ENCODE peak calls at places on chromosomes 7 and 10, in ten cellular contexts. B, W, S, O, L, G, C, Z, H and Y are unnamed samples.

GRCh38 chr7:106155027-106155426 is 42.9 kb upstream of the SYPL1 start:
- DNase-seq in H (no peak), O (no peak), B (no peak), W (no peak), G (no peak), C (no peak), S (no peak), L (no peak), Z (no peak), Y (no peak)

GRCh38 chr10:104183682-104184081 is 48.5 kb downstream of the CFAP43 start:
- DNase-seq in H (no peak), C (no peak), O (no peak), G (no peak), B (no peak), L (no peak), W (no peak), Z (no peak), S (no peak), Y (no peak)

GRCh38 chr10:104935656-104936055 is 294.6 kb downstream of the SORCS3 start:
- DNase-seq in S (no peak), W (no peak), C (no peak), B (peak; percentile 0), Z (no peak), G (no peak), O (no peak), H (no peak), L (no peak), Y (no peak)

GRCh38 chr7:68425377-68425776 is 1172.9 kb upstream of the AUTS2 start:
- DNase-seq in Z (no peak), G (peak; percentile 6), O (no peak), C (no peak), B (no peak), W (no peak), H (no peak), L (no peak), S (no peak), Y (no peak)

GRCh38 chr10:73965890-73966768 is 31.8 kb upstream of the VCL start:
- DNase-seq in C (peak; percentile 99), O (peak; percentile 94), L (peak; percentile 67), Z (peak; percentile 25), S (no peak), W (peak; percentile 90), G (peak; percentile 99), B (no peak), H (peak; percentile 99), Y (peak; percentile 100)

GRCh38 chr10:50788951-50789904 is 49.5 kb downstream of the ASAH2B start:
- DNase-seq in W (peak; percentile 56), Z (no peak), O (peak; percentile 18), H (peak; percentile 42), B (no peak), L (no peak), S (peak; percentile 8), C (peak; percentile 2), G (peak; percentile 74), Y (peak; percentile 37)

GRCh38 chr7:55019691-55020480 is 1.1 kb downstream of the EGFR start:
- DNase-seq in W (peak; percentile 45), B (no peak), S (no peak), H (no peak), Z (peak; percentile 8), O (peak; percentile 37), L (peak; percentile 50), G (no peak), C (no peak), Y (peak; percentile 42)

GRCh38 chr7:123004931-123005330 is 9.4 kb upstream of the TAS2R16 start:
- DNase-seq in S (no peak), Z (no peak), C (peak; percentile 10), H (peak; percentile 29), G (peak; percentile 21), O (no peak), W (no peak), L (no peak), B (no peak), Y (peak; percentile 40)

DNA sequence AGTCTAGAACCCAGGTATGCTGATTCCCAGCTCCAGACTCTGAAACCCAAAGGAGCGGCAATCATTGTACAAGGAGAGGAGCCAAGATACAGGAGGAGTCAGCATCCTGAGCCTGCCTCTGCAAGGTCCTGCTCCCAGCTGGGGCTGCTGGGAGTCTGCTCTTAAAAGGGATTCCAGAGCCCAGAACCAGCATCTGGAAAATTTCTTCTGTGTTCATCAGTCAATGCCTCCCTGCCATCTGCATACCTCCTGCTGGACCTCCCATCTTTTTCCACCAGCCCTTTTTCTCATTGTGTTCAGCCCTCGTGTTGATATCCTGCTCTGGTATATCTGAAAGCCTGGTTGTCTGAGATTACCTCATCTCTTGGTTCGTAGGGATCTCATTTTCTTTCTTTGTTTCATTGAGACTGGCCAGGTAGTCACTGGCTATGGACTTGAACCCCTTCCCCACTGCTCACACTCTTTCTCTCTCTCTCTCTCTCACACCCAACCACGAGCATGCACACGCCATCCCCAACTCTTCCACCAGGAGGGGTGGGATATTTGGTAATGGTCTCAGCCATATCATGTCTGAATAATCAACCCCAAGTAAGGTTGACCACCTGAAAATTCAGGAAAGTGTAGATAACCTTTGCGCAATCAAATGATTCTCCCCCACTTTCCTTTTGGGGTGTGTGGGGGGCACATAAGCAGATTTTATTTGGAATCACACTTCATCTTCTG is 608.8 kb downstream of the LRMDA start:
- DNase-seq in Z (no peak), H (no peak), S (no peak), O (no peak), B (no peak), L (no peak), G (no peak), C (no peak), W (no peak), Y (no peak)
- TF ChIP-seq CTCF in Z (peak; percentile 44), H (peak; percentile 29), S (no peak), O (peak; percentile 21), B (no peak), L (peak; percentile 32), G (peak; percentile 16), C (peak; percentile 12), W (no peak), Y (peak; percentile 30)

DNA sequence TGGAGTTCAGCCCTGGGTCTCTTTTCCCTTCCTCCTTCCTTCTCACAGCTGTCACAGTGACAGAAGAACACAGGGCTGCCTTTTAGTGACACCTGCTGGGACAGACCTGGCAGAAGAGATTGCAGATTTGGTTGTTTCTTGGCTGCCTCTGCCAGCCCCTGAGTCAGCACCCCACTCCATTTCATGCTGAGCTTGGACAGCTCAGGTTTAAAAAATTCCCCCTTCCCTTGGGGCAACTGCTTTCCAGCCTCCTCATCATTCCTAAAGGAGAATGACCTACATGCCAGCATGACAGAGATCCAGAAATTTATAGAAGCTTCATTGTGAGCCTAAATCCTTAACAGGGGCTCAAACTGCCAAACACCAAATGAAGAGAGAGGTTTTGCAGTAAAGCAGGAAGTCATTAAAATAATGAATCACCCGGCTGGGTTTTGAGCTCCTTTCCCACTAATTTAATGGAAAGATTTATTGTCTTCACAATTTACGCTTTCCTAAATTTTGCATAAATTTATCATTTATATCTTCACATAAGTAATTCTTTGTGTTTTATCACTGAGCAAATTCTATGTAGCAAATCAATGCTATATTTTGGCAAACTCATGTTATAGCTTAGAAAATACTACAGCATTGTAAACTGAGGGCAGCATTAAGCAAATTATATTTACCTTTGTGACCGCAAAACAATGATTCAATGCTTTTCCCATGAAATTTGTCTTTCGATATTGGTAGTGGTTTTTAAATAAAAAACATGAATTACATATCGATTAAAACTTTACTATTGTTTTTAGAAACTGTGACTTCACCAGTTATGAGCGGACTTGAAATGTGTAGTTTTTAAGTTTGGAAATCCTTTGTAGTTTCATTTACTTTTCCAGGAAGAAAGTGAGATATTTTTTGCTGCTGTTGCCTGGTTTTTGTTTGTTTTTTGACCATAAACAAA is 399.5 kb upstream of the ANKRD30A start:
- DNase-seq in O (peak; percentile 73), C (peak; percentile 61), Z (no peak), G (peak; percentile 67), W (peak; percentile 69), S (no peak), L (peak; percentile 38), H (peak; percentile 91), B (no peak), Y (peak; percentile 42)
- TF ChIP-seq CTCF in O (peak; percentile 7), C (peak; percentile 55), Z (peak; percentile 58), G (peak; percentile 28), W (peak; percentile 22), S (no peak), L (no peak), H (peak; percentile 59), B (no peak), Y (peak; percentile 19)

DNA sequence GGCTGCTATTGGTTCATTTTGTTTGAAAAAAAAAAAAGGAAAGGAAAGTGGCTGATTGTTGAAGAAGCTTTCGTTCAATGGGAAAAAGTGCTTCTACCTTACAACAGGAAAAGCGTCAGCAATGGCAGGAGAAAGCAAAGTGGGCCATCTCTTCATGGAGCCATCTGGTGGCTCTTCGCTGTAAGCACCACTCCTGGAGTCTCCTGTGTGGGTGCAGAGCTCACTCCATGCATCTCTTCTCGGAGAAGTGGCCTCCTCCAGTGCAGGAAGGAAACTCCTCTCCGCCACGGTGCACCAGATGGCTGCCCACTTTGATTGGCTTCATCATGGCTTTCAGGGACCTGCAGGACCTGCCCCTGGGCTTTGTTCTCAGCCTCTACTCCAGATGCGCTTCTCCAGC is 250.9 kb downstream of the PTEN start:
- DNase-seq in W (peak; percentile 51), H (no peak), L (peak; percentile 26), O (peak; percentile 57), G (peak; percentile 49), C (no peak), Z (no peak), B (no peak), S (peak; percentile 92), Y (peak; percentile 38)
- TF ChIP-seq CTCF in W (no peak), H (peak; percentile 50), L (peak; percentile 40), O (peak; percentile 47), G (peak; percentile 49), C (peak; percentile 49), Z (peak; percentile 52), B (peak; percentile 50), S (peak; percentile 86), Y (peak; percentile 55)

GRCh38 chr10:96041146-96041545 is 2.2 kb upstream of the CCNJ start:
- DNase-seq in B (no peak), O (no peak), W (no peak), L (no peak), H (no peak), Z (no peak), G (no peak), S (no peak), C (no peak), Y (no peak)

GRCh38 chr10:96046546-96046945 is 3.2 kb downstream of the CCNJ start:
- DNase-seq in G (no peak), W (no peak), Z (no peak), S (no peak), O (no peak), C (no peak), L (no peak), H (no peak), B (no peak), Y (no peak)

GRCh38 chr10:96043895-96044580 is 655 bp downstream of the CCNJ start:
- DNase-seq in G (peak; percentile 32), W (peak; percentile 65), O (peak; percentile 79), L (peak; percentile 43), B (peak; percentile 28), C (no peak), Z (peak; percentile 49), S (peak; percentile 62), H (peak; percentile 43), Y (peak; percentile 46)

GRCh38 chr10:96044686-96045085 is 1.3 kb downstream of the CCNJ start:
- DNase-seq in H (peak; percentile 52), O (no peak), Z (no peak), B (no peak), L (no peak), S (peak; percentile 14), W (peak; percentile 17), G (peak; percentile 65), C (no peak), Y (peak; percentile 62)

DNA sequence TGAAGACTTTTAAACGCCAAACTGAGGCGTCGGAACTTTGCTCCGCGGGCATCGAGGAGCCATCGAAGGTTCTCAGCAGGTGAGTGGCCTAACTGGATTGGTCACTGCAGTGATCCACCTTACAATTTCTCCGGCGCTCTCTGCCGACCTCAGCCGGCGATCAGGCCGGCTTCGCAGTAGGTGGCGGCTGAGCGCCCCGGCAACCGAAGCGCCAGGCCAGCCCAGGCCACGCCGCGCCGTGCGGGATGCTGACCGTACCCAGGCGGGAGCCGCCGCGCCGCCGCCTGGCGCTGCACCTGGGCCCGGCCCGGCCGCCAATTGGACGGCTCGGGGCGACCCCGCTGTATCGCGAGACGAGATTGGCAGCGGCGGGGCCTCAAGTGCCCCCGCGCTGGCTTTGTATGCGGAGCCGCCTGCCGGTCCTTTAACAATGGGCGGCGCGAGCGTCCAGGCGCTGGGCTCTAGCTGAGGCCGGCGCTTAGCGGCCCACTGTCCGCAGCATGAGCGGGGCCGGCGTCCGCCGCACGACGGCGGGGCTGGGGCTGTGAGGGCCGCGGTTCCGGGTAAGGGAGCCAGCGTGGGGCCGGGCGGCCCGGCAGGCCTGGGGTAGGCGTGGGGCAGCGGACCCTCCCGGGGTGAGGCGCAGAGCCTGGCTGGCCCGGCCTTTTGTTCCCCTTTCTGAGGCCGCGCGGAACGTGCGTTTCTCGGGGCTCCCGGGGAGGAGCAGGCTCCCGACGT is at the start of gene CCNJ:
- DNase-seq in H (peak; percentile 91), G (peak; percentile 88), L (peak; percentile 92), C (peak; percentile 59), S (peak; percentile 92), W (peak; percentile 98), O (peak; percentile 97), Z (peak; percentile 79), B (peak; percentile 83), Y (peak; percentile 90)
- TF ChIP-seq CTCF in H (no peak), G (no peak), L (no peak), C (no peak), S (no peak), W (no peak), O (no peak), Z (peak; percentile 28), B (no peak), Y (no peak)